ENCODE peak calls at places on chromosome 10, in four cellular contexts. One of them, this sample, is unnamed.

GRCh38 chr10:77236700-77237099 is 400.9 kb downstream of the KCNMA1 start:
- DNase-seq in HepG2: no peak
- DNase-seq in H1: no peak
- DNase-seq in GM12878: no peak
- DNase-seq in this sample: no peak

GRCh38 chr10:125844673-125845300 is 21.4 kb downstream of the BCCIP start:
- DNase-seq in H1: no peak
- DNase-seq in GM12878: no peak
- DNase-seq in HepG2: no peak
- DNase-seq in this sample: no peak

GRCh38 chr10:95408148-95408930 is 117.5 kb upstream of the PDLIM1 start:
- DNase-seq in H1: no peak
- DNase-seq in GM12878: no peak
- DNase-seq in HepG2: no peak
- DNase-seq in this sample: no peak

GRCh38 chr10:34434119-34434594 is 380.9 kb downstream of the PARD3 start:
- DNase-seq in GM12878: no peak
- DNase-seq in H1: no peak
- DNase-seq in HepG2: no peak
- DNase-seq in this sample: no peak

GRCh38 chr10:46245381-46245900 is 41.4 kb upstream of the ANTXRL start:
- DNase-seq in GM12878: no peak
- DNase-seq in H1: peak
- DNase-seq in HepG2: no peak
- DNase-seq in this sample: no peak

GRCh38 chr10:86599729-86600128 is 54.6 kb upstream of the OPN4 start:
- DNase-seq in HepG2: no peak
- DNase-seq in H1: peak
- DNase-seq in GM12878: peak
- DNase-seq in this sample: no peak

GRCh38 chr10:3648179-3648975 is 136.6 kb downstream of the KLF6 start:
- DNase-seq in HepG2: no peak
- DNase-seq in GM12878: no peak
- DNase-seq in H1: no peak
- DNase-seq in this sample: no peak

GRCh38 chr10:77667426-77668324 is 30.1 kb upstream of the KCNMA1 start:
- DNase-seq in GM12878: peak
- DNase-seq in HepG2: no peak
- DNase-seq in H1: no peak
- DNase-seq in this sample: no peak

GRCh38 chr10:52215745-52216361 is 98.2 kb upstream of the DKK1 start:
- DNase-seq in H1: no peak
- DNase-seq in GM12878: peak
- DNase-seq in HepG2: peak
- DNase-seq in this sample: peak

GRCh38 chr10:43313901-43314300 is 47.0 kb upstream of the RASGEF1A start:
- DNase-seq in HepG2: no peak
- DNase-seq in GM12878: no peak
- DNase-seq in H1: no peak
- DNase-seq in this sample: no peak

GRCh38 chr10:3226960-3227724 is 54.6 kb upstream of the PITRM1 start:
- DNase-seq in H1: no peak
- DNase-seq in GM12878: no peak
- DNase-seq in HepG2: no peak
- DNase-seq in this sample: no peak

GRCh38 chr10:72030762-72031543 is 57.4 kb downstream of the SPOCK2 start:
- DNase-seq in GM12878: no peak
- DNase-seq in H1: no peak
- DNase-seq in HepG2: peak
- DNase-seq in this sample: no peak

GRCh38 chr10:31768467-31768866 is 160.2 kb downstream of the ARHGAP12 start:
- DNase-seq in HepG2: no peak
- DNase-seq in H1: no peak
- DNase-seq in GM12878: no peak
- DNase-seq in this sample: no peak

GRCh38 chr10:27783660-27784059 is 38.0 kb upstream of the MKX start:
- DNase-seq in GM12878: no peak
- DNase-seq in H1: no peak
- DNase-seq in HepG2: peak
- DNase-seq in this sample: peak

GRCh38 chr10:126842836-126843235 is 62.4 kb upstream of the DOCK1 start:
- DNase-seq in GM12878: no peak
- DNase-seq in HepG2: no peak
- DNase-seq in H1: no peak
- DNase-seq in this sample: no peak

GRCh38 chr10:98320476-98321202 is 52.6 kb upstream of the LOXL4 start:
- DNase-seq in GM12878: no peak
- DNase-seq in H1: no peak
- DNase-seq in HepG2: no peak
- DNase-seq in this sample: no peak

GRCh38 chr10:47323636-47324299 is 1.5 kb downstream of the GDF2 start:
- DNase-seq in HepG2: no peak
- DNase-seq in H1: no peak
- DNase-seq in GM12878: no peak
- DNase-seq in this sample: no peak

GRCh38 chr10:73159038-73159648 is 8.7 kb downstream of the ECD start:
- DNase-seq in HepG2: peak
- DNase-seq in H1: peak
- DNase-seq in GM12878: peak
- DNase-seq in this sample: peak

GRCh38 chr10:94123253-94123995 is 129.7 kb downstream of the PLCE1 start:
- DNase-seq in H1: no peak
- DNase-seq in GM12878: no peak
- DNase-seq in HepG2: peak
- DNase-seq in this sample: no peak

GRCh38 chr10:15705298-15705697 is 14.4 kb downstream of the ITGA8 start:
- DNase-seq in GM12878: no peak
- DNase-seq in HepG2: no peak
- DNase-seq in H1: no peak
- DNase-seq in this sample: no peak

GRCh38 chr10:89115876-89116627 is 91.1 kb downstream of the CH25H start:
- DNase-seq in H1: no peak
- DNase-seq in GM12878: no peak
- DNase-seq in HepG2: no peak
- DNase-seq in this sample: no peak

GRCh38 chr10:79058899-79059771 is 9.6 kb upstream of the ZMIZ1 start:
- DNase-seq in HepG2: peak
- DNase-seq in H1: no peak
- DNase-seq in GM12878: no peak
- DNase-seq in this sample: no peak

GRCh38 chr10:80487791-80488538 is 33.9 kb downstream of the TSPAN14 start:
- DNase-seq in H1: no peak
- DNase-seq in GM12878: no peak
- DNase-seq in HepG2: no peak
- DNase-seq in this sample: peak

GRCh38 chr10:71205468-71205867 is 6.9 kb upstream of the UNC5B start:
- DNase-seq in HepG2: no peak
- DNase-seq in H1: no peak
- DNase-seq in GM12878: no peak
- DNase-seq in this sample: no peak

GRCh38 chr10:99444676-99445075 is 14.3 kb upstream of the GOT1 start:
- DNase-seq in GM12878: no peak
- DNase-seq in HepG2: no peak
- DNase-seq in H1: no peak
- DNase-seq in this sample: no peak

GRCh38 chr10:78341953-78342614 is 308.4 kb downstream of the RPS24 start:
- DNase-seq in H1: peak
- DNase-seq in GM12878: no peak
- DNase-seq in HepG2: no peak
- DNase-seq in this sample: no peak

GRCh38 chr10:23556727-23557440 is 118.0 kb downstream of the OTUD1 start:
- DNase-seq in HepG2: no peak
- DNase-seq in H1: no peak
- DNase-seq in GM12878: no peak
- DNase-seq in this sample: no peak

GRCh38 chr10:70268376-70268775 is 15.4 kb downstream of the NPFFR1 start:
- DNase-seq in H1: no peak
- DNase-seq in HepG2: no peak
- DNase-seq in GM12878: no peak
- DNase-seq in this sample: no peak

GRCh38 chr10:7833210-7833609 is 14.9 kb downstream of the TAF3 start:
- DNase-seq in HepG2: no peak
- DNase-seq in H1: no peak
- DNase-seq in GM12878: no peak
- DNase-seq in this sample: no peak

GRCh38 chr10:74189999-74190421 is 39.0 kb downstream of the ADK start:
- DNase-seq in GM12878: peak
- DNase-seq in H1: no peak
- DNase-seq in HepG2: peak
- DNase-seq in this sample: no peak
- TF ChIP-seq JUND in GM12878: no peak
- TF ChIP-seq JUND in H1: no peak
- TF ChIP-seq JUND in HepG2: no peak
- TF ChIP-seq JUND in this sample: peak

GRCh38 chr10:103676851-103677417 is 178.4 kb downstream of the SH3PXD2A start:
- DNase-seq in HepG2: no peak
- DNase-seq in H1: no peak
- DNase-seq in GM12878: no peak
- DNase-seq in this sample: no peak

GRCh38 chr10:103679096-103679790 is 176.1 kb downstream of the SH3PXD2A start:
- DNase-seq in H1: no peak
- DNase-seq in HepG2: no peak
- DNase-seq in GM12878: no peak
- DNase-seq in this sample: no peak

GRCh38 chr10:103677486-103677885 is 177.9 kb downstream of the SH3PXD2A start:
- DNase-seq in GM12878: no peak
- DNase-seq in H1: no peak
- DNase-seq in HepG2: no peak
- DNase-seq in this sample: no peak

GRCh38 chr10:103676058-103676785 is 179.2 kb downstream of the SH3PXD2A start:
- DNase-seq in HepG2: no peak
- DNase-seq in GM12878: no peak
- DNase-seq in H1: no peak
- DNase-seq in this sample: no peak

DNA sequence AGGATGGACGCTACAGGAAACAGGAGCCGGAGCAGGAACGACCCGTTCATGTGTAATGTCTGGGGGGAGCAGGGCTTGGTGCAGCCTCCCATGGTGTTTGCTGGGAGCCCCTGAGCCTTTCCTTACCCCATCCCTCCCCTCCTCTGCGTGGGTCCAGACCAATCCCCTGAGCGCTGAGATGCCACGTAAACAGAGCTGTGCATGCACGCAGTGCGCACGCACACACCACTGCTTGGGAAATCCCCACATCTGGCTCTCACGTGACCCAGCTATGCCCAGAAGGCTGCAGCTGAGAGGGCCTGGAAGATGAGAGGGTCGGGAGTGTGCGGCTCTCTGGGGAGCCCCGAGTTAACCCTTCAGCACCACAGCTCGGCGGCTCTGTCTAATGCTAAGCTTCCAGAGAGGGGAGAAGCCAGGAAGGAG is 177.3 kb downstream of the SH3PXD2A start:
- DNase-seq in GM12878: peak
- DNase-seq in HepG2: no peak
- DNase-seq in H1: no peak
- DNase-seq in this sample: no peak
- TF ChIP-seq CEBPB in GM12878: no peak
- TF ChIP-seq CEBPB in HepG2: no peak
- TF ChIP-seq CEBPB in H1: no peak
- TF ChIP-seq CEBPB in this sample: no peak

DNA sequence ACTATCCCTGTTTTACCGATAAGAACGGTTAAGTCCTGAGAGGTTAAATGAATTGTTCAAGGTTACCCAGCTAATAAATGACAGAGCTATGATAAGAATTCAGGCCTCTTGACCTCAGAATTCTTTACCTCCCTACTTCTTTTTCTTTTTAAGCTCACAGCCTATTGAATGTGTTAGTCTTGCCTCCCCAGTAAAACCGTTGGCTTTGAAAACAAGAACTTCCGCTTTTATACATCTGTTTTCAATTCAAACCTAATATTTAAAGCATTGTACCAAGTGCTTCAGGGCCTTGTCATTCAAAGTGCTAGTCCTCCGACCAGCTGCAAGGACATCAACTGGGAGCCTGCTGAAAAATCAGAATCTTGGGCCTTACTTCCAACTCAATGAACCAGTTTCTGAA is 15.6 kb downstream of the SEC31B start:
- DNase-seq in GM12878: no peak
- DNase-seq in H1: no peak
- DNase-seq in HepG2: peak
- DNase-seq in this sample: no peak
- TF ChIP-seq YY1 in GM12878: no peak
- TF ChIP-seq YY1 in H1: no peak
- TF ChIP-seq YY1 in HepG2: no peak
- TF ChIP-seq YY1 in this sample: no peak

GRCh38 chr10:63522129-63522687 is 1.0 kb downstream of the REEP3 start:
- DNase-seq in H1: peak
- DNase-seq in HepG2: no peak
- DNase-seq in GM12878: no peak
- DNase-seq in this sample: peak
- TF ChIP-seq JUND in H1: no peak
- TF ChIP-seq JUND in HepG2: no peak
- TF ChIP-seq JUND in GM12878: no peak
- TF ChIP-seq JUND in this sample: no peak

GRCh38 chr10:118564652-118565051 is 30.8 kb downstream of the PRLHR start:
- DNase-seq in GM12878: no peak
- DNase-seq in HepG2: no peak
- DNase-seq in H1: peak
- DNase-seq in this sample: peak
- TF ChIP-seq CEBPB in GM12878: no peak
- TF ChIP-seq CEBPB in HepG2: no peak
- TF ChIP-seq CEBPB in H1: no peak
- TF ChIP-seq CEBPB in this sample: no peak

GRCh38 chr10:131346456-131346855 is 34.9 kb upstream of the TCERG1L start:
- DNase-seq in H1: no peak
- DNase-seq in HepG2: no peak
- DNase-seq in GM12878: no peak
- DNase-seq in this sample: no peak
- TF ChIP-seq YY1 in H1: no peak
- TF ChIP-seq YY1 in HepG2: no peak
- TF ChIP-seq YY1 in GM12878: no peak
- TF ChIP-seq YY1 in this sample: no peak

DNA sequence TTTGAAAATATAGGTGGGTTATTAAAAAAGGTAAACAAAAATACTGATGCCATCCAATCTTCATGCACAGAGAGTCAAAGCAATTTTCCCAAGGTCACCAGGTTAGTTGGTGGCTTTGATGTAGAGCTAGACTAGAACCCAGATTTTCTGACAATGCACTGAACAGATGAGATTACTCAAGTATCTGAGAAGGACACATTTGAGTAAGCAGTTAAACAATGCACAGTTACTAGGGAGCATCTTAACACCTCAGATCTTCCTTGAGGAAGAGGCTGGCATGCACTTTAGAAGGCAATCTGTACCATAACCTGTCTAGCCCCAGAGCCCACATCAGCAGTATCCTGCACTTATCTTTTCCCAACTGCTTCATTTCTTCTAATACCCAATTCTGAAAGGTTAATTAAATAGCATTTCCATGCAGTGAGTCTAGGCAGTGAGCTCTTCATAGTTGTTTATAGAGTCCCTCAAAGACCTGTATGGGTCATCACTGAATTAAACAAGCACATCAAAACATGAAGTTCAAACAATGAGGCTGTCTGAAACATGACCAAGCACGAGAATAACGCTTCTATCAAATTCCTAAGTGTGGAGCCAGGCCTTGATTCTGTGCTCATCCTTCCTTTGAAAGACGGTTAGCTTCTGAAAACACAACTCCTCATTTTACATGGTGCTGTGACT is 38.2 kb upstream of the ANK3 start:
- DNase-seq in GM12878: no peak
- DNase-seq in H1: no peak
- DNase-seq in HepG2: no peak
- DNase-seq in this sample: no peak
- TF ChIP-seq JUND in GM12878: no peak
- TF ChIP-seq JUND in H1: no peak
- TF ChIP-seq JUND in HepG2: no peak
- TF ChIP-seq JUND in this sample: no peak

This sample was measured in K562.